ENCODE peak calls at places on chromosomes 16 and 17, in ten cellular contexts. B is body of pancreas, C is A549, G is transverse colon, I is adrenal gland, O is spleen, M is heart left ventricle, D is tibial nerve, Q is IMR-90, H is uterus. Y is an unnamed sample.

GRCh38 chr16:79282806-79283205 is 317.7 kb downstream of the MAF start:
- DNase-seq in H (no peak), G (no peak), M (no peak), D (no peak), B (no peak), C (no peak), O (no peak), Q (no peak), I (no peak), Y (no peak)

GRCh38 chr17:1294157-1294717 is 14.8 kb downstream of the TRARG1 start:
- DNase-seq in D (no peak), C (no peak), B (no peak), M (no peak), O (peak; percentile 86), G (peak; percentile 52), H (no peak), I (no peak), Q (no peak), Y (no peak)

GRCh38 chr16:89138513-89138795 is 33.1 kb upstream of the CDH15 start:
- DNase-seq in I (no peak), Q (no peak), G (no peak), M (no peak), C (no peak), B (no peak), H (no peak), D (no peak), O (no peak), Y (no peak)

GRCh38 chr17:37239690-37240344 is 136.0 kb upstream of the C17orf78 start:
- DNase-seq in D (no peak), G (no peak), I (peak; percentile 54), Q (peak; percentile 72), B (no peak), M (no peak), C (peak; percentile 38), O (no peak), H (no peak), Y (peak; percentile 62)

GRCh38 chr16:59213952-59214351 is 479.8 kb upstream of the GOT2 start:
- DNase-seq in H (no peak), I (no peak), D (no peak), G (no peak), M (no peak), O (no peak), B (no peak), C (no peak), Q (no peak), Y (no peak)

GRCh38 chr16:676565-677297 is 1.3 kb downstream of the RHBDL1 start:
- DNase-seq in H (no peak), M (no peak), I (no peak), O (no peak), G (peak; percentile 93), D (no peak), Q (no peak), B (no peak), C (no peak), Y (no peak)

GRCh38 chr17:5931611-5932010 is 138.6 kb upstream of the WSCD1 start:
- DNase-seq in I (no peak), D (no peak), B (no peak), H (no peak), M (no peak), Q (no peak), C (no peak), O (no peak), G (peak; percentile 11), Y (no peak)

GRCh38 chr17:9209347-9209746 is 188.0 kb downstream of the NTN1 start:
- DNase-seq in H (no peak), O (peak; percentile 48), G (no peak), D (no peak), M (no peak), Q (no peak), B (no peak), C (no peak), I (no peak), Y (no peak)

GRCh38 chr16:77807-78443 is at the start of gene MPG:
- DNase-seq in B (peak; percentile 88), Q (peak; percentile 72), H (peak; percentile 92), G (peak; percentile 90), I (peak; percentile 75), M (peak; percentile 91), D (peak; percentile 80), O (peak; percentile 96), C (peak; percentile 98), Y (peak; percentile 69)

GRCh38 chr17:51869387-51869786 is 289.1 kb downstream of the CA10 start:
- DNase-seq in C (no peak), M (no peak), D (no peak), H (no peak), G (no peak), O (no peak), Q (no peak), I (no peak), B (no peak), Y (no peak)

GRCh38 chr17:39968731-39969130 is 5.9 kb downstream of the GSDMA start:
- DNase-seq in H (no peak), I (no peak), G (no peak), C (no peak), D (no peak), O (no peak), B (no peak), Q (no peak), M (no peak), Y (no peak)

GRCh38 chr17:66946251-66946650 is 18.3 kb upstream of the CACNG4 start:
- DNase-seq in C (no peak), Q (no peak), H (no peak), I (no peak), M (no peak), B (no peak), O (peak; percentile 24), D (no peak), G (no peak), Y (no peak)

GRCh38 chr17:53630115-53630514 is 192.6 kb upstream of the KIF2B start:
- DNase-seq in Q (no peak), I (no peak), O (no peak), D (no peak), G (no peak), B (no peak), M (no peak), C (no peak), H (no peak), Y (no peak)

DNA sequence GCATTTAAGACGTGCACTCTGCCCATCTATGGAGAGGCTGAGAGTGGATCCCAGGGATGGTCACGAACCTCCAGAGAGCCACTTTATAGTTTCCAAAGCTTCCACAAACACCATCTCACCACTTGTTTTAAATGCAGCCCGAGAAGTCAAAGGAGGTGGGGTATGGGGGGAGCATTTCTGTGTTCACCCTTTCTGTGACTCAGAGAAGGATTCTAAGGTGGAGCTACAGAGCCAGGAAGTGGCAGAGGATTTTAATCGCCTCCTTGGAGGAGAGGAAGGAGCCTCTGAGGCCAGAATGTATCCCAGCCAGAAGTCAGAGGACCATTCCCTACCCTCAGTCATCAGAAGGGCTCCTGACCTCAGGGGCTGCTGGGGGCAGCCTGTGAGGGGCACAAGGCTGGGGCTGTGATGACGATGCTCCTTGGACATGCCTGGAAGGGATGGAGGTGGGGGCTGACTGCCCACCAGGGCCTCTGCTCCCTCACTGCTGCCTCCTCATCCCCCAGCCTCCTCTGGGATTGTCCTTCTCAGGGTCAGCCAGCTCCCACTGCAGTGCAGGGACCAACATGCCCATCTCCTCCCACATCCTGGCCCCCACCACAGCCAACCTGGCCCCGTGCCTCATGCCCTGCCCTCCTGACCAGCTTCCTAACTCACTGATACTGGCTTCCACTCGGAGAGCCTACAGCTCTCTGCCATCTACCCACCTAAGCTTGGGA is 2.8 kb downstream of the XYLT2 start:
- DNase-seq in M (no peak), G (no peak), H (no peak), B (no peak), Q (peak; percentile 53), C (no peak), O (no peak), I (no peak), D (no peak), Y (no peak)
- TF ChIP-seq POLR2A in M (no peak), G (no peak), H (no peak), B (no peak), Q (no peak), C (no peak), O (no peak), I (no peak), D (no peak), Y (no peak)

DNA sequence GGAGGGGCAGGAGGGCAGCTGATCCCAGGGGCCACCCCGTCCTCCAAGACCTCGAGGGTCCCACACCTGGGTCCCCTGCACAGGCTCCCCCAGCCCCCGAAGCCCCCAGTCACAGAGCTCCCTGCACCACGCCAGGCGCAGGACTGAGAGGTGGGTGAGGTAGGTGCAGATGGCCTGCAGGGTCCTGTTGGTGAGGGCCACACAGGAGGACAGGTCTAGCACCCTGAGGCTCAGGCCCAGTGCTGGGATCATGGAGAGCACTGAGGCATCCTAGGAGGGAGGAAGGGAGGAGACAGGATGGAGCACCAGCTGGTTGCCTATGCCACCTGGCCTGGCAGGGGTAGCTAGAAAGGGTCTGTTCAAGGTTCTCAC is 9.6 kb downstream of the ELMO3 start:
- DNase-seq in M (no peak), D (no peak), Q (no peak), I (no peak), B (no peak), C (no peak), G (no peak), O (no peak), H (no peak), Y (no peak)
- TF ChIP-seq POLR2A in M (no peak), D (no peak), Q (no peak), I (no peak), B (no peak), C (no peak), G (no peak), O (no peak), H (no peak), Y (no peak)

GRCh38 chr17:13510062-13510461 is 91.7 kb downstream of the HS3ST3A1 start:
- DNase-seq in Q (peak; percentile 61), B (peak; percentile 6), I (no peak), M (no peak), C (no peak), G (no peak), H (no peak), D (no peak), O (no peak), Y (no peak)
- TF ChIP-seq POLR2A in Q (no peak), B (no peak), I (no peak), M (no peak), C (no peak), G (no peak), H (no peak), D (no peak), O (no peak), Y (no peak)

GRCh38 chr16:2708955-2709587 is 11.0 kb downstream of the PRSS27 start:
- DNase-seq in D (no peak), Q (no peak), C (no peak), B (no peak), M (no peak), H (no peak), O (peak; percentile 56), G (no peak), I (no peak), Y (no peak)

GRCh38 chr16:2710711-2711231 is 9.3 kb downstream of the PRSS27 start:
- DNase-seq in C (no peak), G (no peak), B (no peak), Q (no peak), D (no peak), H (no peak), O (peak; percentile 63), I (no peak), M (no peak), Y (no peak)

GRCh38 chr16:2710021-2710710 is 9.9 kb downstream of the PRSS27 start:
- DNase-seq in D (no peak), H (no peak), Q (no peak), M (no peak), G (no peak), B (no peak), I (no peak), C (no peak), O (peak; percentile 74), Y (no peak)

GRCh38 chr16:2708290-2708639 is 11.8 kb downstream of the PRSS27 start:
- DNase-seq in I (no peak), C (no peak), D (no peak), M (no peak), G (no peak), B (no peak), Q (no peak), H (no peak), O (no peak), Y (no peak)

GRCh38 chr16:2709588-2709984 is 10.4 kb downstream of the PRSS27 start:
- DNase-seq in H (no peak), Q (no peak), I (no peak), D (no peak), C (no peak), O (peak; percentile 58), G (no peak), B (no peak), M (no peak), Y (no peak)
- TF ChIP-seq POLR2A in H (no peak), Q (no peak), I (no peak), D (no peak), C (no peak), O (no peak), G (no peak), B (no peak), M (no peak), Y (no peak)